ENCODE peak calls at places on chromosomes 5 and 9, in seven cellular contexts. J is GM13976, N is HFF-Myc, Y is WERI-Rb-1, K is Peyer's patch, V is A549, M is GM23338. X is an unnamed sample.

GRCh38 chr9:13646500-13646899 is 367.0 kb upstream of the MPDZ start:
- DNase-seq in J (no peak), N (no peak), Y (no peak), K (no peak), V (no peak), M (no peak), X (no peak)

GRCh38 chr5:67998709-67999251 is 216.8 kb upstream of the PIK3R1 start:
- DNase-seq in J (no peak), N (peak), Y (no peak), K (peak), V (no peak), M (no peak), X (peak)

GRCh38 chr9:23850242-23851023 is 24.4 kb upstream of the ELAVL2 start:
- DNase-seq in J (no peak), N (no peak), Y (peak), K (no peak), V (no peak), M (peak), X (peak)

GRCh38 chr5:64834611-64835010 is 65.9 kb downstream of the CWC27 start:
- DNase-seq in J (no peak), N (no peak), Y (no peak), K (no peak), V (no peak), M (no peak), X (no peak)

GRCh38 chr5:175517824-175518450 is 39.6 kb downstream of the SFXN1 start:
- DNase-seq in J (peak), N (peak), Y (no peak), K (no peak), V (no peak), M (no peak), X (no peak)

GRCh38 chr9:87148391-87149237 is 201.3 kb upstream of the GAS1 start:
- DNase-seq in J (no peak), N (peak), Y (no peak), K (peak), V (no peak), M (peak), X (peak)

GRCh38 chr9:112747094-112747493 is 3.5 kb upstream of the SNX30 start:
- DNase-seq in J (no peak), N (no peak), Y (no peak), K (no peak), V (no peak), M (no peak), X (no peak)

GRCh38 chr9:135500525-135501260 is at the start of gene MRPS2:
- DNase-seq in J (peak), N (peak), Y (peak), K (peak), V (peak), M (peak), X (peak)

GRCh38 chr5:112253478-112254250 is 165.4 kb downstream of the EPB41L4A start:
- DNase-seq in J (no peak), N (no peak), Y (no peak), K (no peak), V (no peak), M (peak), X (no peak)

GRCh38 chr5:118115791-118116190 is 872.6 kb downstream of the DTWD2 start:
- DNase-seq in J (no peak), N (peak), Y (no peak), K (no peak), V (no peak), M (no peak), X (no peak)

GRCh38 chr5:141877478-141878185 is 578 bp downstream of the PCDH1 start:
- DNase-seq in J (no peak), N (no peak), Y (no peak), K (peak), V (no peak), M (no peak), X (no peak)

GRCh38 chr5:149543361-149544198 is 7.7 kb downstream of the CSNK1A1 start:
- DNase-seq in J (no peak), N (no peak), Y (no peak), K (no peak), V (no peak), M (no peak), X (no peak)

GRCh38 chr9:106866243-106866642 is 3.3 kb downstream of the ZNF462 start:
- DNase-seq in J (peak), N (no peak), Y (no peak), K (no peak), V (no peak), M (no peak), X (no peak)

GRCh38 chr5:80569086-80569960 is 757 bp downstream of the ANKRD34B start:
- DNase-seq in J (peak), N (no peak), Y (peak), K (no peak), V (no peak), M (peak), X (no peak)

GRCh38 chr9:37302277-37302676 is 120.2 kb upstream of the GRHPR start:
- DNase-seq in J (peak), N (no peak), Y (no peak), K (no peak), V (no peak), M (no peak), X (no peak)

GRCh38 chr5:177335043-177335700 is 16.3 kb downstream of the LMAN2 start:
- DNase-seq in J (no peak), N (no peak), Y (no peak), K (peak), V (no peak), M (no peak), X (no peak)

GRCh38 chr5:177334155-177334551 is 17.3 kb downstream of the LMAN2 start:
- DNase-seq in J (no peak), N (no peak), Y (no peak), K (peak), V (no peak), M (no peak), X (no peak)

GRCh38 chr5:177335701-177336065 is 15.8 kb downstream of the LMAN2 start:
- DNase-seq in J (no peak), N (no peak), Y (no peak), K (peak), V (no peak), M (no peak), X (no peak)

GRCh38 chr5:177336603-177337494 is 14.6 kb downstream of the LMAN2 start:
- DNase-seq in J (no peak), N (no peak), Y (no peak), K (peak), V (no peak), M (no peak), X (no peak)

DNA sequence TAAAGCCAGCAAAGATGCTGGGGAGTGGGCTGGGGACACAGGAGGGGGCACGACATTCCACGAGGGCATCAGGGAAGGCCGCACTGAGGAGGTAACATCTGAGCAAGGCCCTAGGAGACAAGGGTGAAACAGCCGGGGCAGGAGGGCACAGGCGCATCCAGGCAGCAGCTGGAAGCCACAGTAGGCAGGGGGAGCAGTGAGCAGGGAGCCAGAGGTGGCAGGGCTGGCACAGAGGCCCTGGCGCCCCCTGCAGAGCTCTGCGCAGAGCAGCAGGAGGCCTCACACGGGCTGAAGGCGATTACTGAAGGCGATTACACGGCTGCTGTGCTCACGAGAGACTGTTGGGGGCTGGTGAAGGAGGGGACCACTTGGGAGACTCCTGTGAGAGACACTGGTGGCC is 15.4 kb downstream of the LMAN2 start:
- DNase-seq in J (no peak), N (no peak), Y (peak), K (peak), V (peak), M (peak), X (no peak)
- TF ChIP-seq CTCF in J (no peak), N (peak), Y (peak), K (no peak), V (peak), M (peak), X (no peak)

DNA sequence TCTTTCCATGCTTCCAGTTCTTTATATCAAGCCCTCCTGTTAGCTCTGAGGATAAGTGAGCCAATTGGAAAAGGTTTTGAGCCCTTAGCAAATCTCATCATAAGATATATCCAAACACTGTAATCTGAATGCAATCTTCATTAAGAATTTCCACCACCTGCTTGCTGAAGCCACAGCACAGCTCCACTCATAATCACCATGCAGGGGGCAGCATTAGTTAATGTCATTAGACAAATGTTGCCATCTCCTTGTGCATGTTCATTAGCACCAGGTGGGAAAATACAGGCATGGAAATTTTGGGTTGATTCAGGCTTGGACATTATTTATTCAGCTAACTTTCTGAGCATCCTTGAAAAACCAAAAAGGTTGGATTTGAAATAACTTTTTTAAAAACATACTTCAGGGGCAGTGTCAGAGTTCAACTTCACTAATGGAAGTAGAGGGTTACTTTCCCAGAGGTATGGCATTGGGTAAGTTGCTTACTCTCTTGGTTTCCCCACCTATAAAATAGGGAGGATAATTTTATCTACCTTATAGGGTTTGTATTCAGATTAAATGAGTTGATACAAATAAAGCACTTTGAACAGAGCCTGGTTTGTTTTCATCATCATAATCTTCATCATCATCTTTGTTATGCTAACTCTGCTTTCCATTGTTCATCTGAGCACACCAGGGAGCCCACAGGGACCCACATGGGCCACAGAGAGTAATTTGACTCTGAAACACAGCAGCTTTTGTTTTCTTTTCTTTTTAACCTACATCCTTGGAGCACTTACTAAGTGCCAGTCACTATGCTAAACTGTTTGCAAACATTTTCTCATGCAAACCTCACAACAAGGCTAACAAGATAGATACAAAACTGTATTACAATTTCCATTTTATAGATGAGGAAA is 179.0 kb upstream of the SLC24A2 start:
- DNase-seq in J (no peak), N (no peak), Y (peak), K (no peak), V (no peak), M (peak), X (no peak)
- TF ChIP-seq CTCF in J (no peak), N (no peak), Y (peak), K (no peak), V (no peak), M (peak), X (no peak)

DNA sequence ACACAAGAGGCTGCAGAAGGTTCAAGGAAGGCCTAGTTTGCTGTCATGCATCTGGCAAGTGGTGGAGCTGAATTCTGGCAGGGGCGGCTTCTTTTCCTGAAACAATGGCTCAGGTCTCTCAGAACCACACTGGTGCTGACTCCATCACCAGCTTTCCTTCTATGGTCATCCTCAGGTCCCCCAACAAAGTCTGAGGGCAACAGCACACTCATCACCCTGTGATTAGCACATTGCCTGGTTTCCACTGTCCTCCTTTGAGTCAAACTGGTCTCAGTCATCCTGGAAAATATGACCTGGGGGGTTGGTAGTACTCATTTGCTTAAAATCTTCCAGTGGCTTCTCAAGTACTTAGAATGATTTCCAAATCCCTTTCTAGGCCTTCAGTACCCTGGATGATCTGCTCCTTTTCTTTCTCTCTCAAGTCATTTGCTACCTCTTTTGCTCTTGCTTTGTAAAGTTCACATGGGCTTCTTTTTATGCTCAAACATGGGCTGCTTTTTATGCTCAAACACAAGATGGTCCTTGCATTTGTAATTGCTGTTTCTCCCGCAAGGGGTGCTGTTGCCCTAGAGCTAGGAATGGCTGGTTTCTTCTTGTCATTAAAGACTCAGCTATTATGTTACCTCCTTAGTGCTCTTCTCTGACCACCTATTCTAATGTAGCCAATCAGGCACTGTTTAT is 144.9 kb downstream of the ALDH1A1 start:
- DNase-seq in J (no peak), N (no peak), Y (no peak), K (no peak), V (no peak), M (peak), X (no peak)
- TF ChIP-seq CTCF in J (no peak), N (peak), Y (peak), K (no peak), V (peak), M (peak), X (no peak)

DNA sequence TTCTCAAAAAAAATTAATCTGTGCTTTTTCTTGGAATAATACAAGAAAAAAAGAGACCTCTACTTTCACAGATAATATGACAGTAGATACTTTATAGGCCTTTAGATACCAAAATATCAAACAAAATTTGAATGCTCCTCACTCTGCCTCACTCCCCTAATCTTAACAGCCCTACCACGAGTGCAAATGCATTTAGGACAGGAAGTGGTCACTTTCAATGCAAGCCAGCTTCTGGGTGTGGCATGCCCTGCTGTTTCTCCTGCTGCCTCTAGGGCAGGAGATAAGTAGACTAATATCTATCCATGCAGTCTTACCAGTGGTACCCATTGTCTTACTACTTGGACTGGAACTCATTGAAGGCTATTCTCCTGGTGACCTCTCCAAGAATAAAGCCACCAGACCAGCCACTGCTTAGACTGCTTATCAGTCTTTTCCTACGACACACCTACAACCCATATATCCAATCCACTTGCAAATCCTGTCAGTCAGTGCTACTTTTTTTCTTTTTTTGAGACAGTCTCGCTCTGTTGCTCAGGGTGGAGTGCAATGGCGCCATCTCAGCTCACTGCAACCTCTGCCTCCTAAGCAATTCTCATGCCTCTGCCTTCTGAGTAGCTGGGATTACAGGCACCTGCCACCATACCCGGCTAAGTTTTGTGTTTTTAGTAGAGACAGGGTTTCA is 23.0 kb downstream of the FRRS1L start:
- DNase-seq in J (peak), N (peak), Y (peak), K (no peak), V (peak), M (peak), X (no peak)
- TF ChIP-seq CTCF in J (no peak), N (peak), Y (peak), K (no peak), V (no peak), M (peak), X (no peak)

GRCh38 chr5:60887096-60887495 is 43.0 kb upstream of the ELOVL7 start:
- DNase-seq in J (no peak), N (no peak), Y (no peak), K (no peak), V (no peak), M (no peak), X (no peak)

GRCh38 chr5:60886158-60886557 is 42.1 kb upstream of the ELOVL7 start:
- DNase-seq in J (no peak), N (no peak), Y (no peak), K (no peak), V (no peak), M (no peak), X (no peak)

GRCh38 chr5:60888359-60889061 is 44.4 kb upstream of the ELOVL7 start:
- DNase-seq in J (no peak), N (no peak), Y (no peak), K (no peak), V (no peak), M (no peak), X (no peak)

GRCh38 chr5:60883229-60883628 is 39.2 kb upstream of the ELOVL7 start:
- DNase-seq in J (peak), N (no peak), Y (no peak), K (no peak), V (peak), M (peak), X (no peak)
- TF ChIP-seq CTCF in J (no peak), N (no peak), Y (peak), K (no peak), V (peak), M (peak), X (peak)

DNA sequence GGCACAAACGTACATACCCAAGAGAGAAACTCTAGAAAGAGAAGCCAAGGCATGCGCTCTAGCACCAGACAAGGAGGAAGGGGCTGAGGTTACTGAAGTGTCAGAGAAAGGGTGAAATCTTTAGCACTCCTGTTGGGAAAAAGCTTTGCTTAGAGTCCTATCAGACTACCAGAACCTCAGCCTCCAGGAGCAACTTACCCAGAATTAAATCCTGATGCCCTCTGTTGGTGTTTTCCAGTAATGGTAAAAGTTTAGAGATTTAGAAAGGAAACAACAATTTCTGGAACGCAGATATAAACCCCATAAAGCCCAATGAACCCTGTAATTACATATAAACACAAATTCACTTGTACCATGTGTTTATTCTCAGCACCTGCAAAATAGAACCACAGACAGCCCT is 33.2 kb upstream of the ASTN2 start:
- DNase-seq in J (no peak), N (no peak), Y (no peak), K (no peak), V (no peak), M (peak), X (no peak)
- TF ChIP-seq CTCF in J (no peak), N (no peak), Y (no peak), K (no peak), V (no peak), M (peak), X (no peak)

GRCh38 chr5:180848878-180849277 is 12.2 kb downstream of the ZFP62 start:
- DNase-seq in J (no peak), N (no peak), Y (no peak), K (no peak), V (no peak), M (no peak), X (no peak)
- TF ChIP-seq CTCF in J (no peak), N (no peak), Y (no peak), K (no peak), V (no peak), M (peak), X (no peak)

GRCh38 chr9:4042966-4043365 is 256.9 kb downstream of the GLIS3 start:
- DNase-seq in J (no peak), N (no peak), Y (no peak), K (no peak), V (no peak), M (no peak), X (no peak)

GRCh38 chr9:4045556-4045955 is 254.3 kb downstream of the GLIS3 start:
- DNase-seq in J (no peak), N (no peak), Y (no peak), K (no peak), V (no peak), M (no peak), X (no peak)

GRCh38 chr9:4050686-4051315 is 249.1 kb downstream of the GLIS3 start:
- DNase-seq in J (no peak), N (no peak), Y (no peak), K (no peak), V (no peak), M (no peak), X (no peak)

GRCh38 chr9:4048441-4048840 is 251.4 kb downstream of the GLIS3 start:
- DNase-seq in J (no peak), N (peak), Y (no peak), K (no peak), V (peak), M (peak), X (no peak)
- TF ChIP-seq CTCF in J (no peak), N (peak), Y (peak), K (no peak), V (peak), M (peak), X (peak)

GRCh38 chr9:98255578-98256296 is at the start of gene TBC1D2:
- DNase-seq in J (peak), N (peak), Y (peak), K (peak), V (peak), M (peak), X (peak)
- TF ChIP-seq CTCF in J (no peak), N (no peak), Y (peak), K (no peak), V (no peak), M (no peak), X (no peak)

X was measured in thyroid gland.